ENCODE peak calls at places on chromosomes 16 and 17, in eight cellular contexts. P is IMR-90, X is pancreas, C is neural progenitor cell, V is prostate gland, J is heart right ventricle, R is Peyer's patch, U is thyroid gland. F is an unnamed sample. For H3K4me1, the result is how much of the 10 kb centered on the place peaks cover.

GRCh38 chr16:4017807-4018206 is 98.4 kb downstream of the ADCY9 start:
- DNase-seq in U (no peak), R (no peak), V (no peak), J (no peak), P (no peak), X (no peak), C (no peak), F (no peak)

GRCh38 chr16:24419709-24420108 is 119.7 kb upstream of the RBBP6 start:
- DNase-seq in J (no peak), V (no peak), C (no peak), R (no peak), P (no peak), X (no peak), U (no peak), F (peak)

GRCh38 chr16:15485175-15485574 is 50.8 kb downstream of the BMERB1 start:
- DNase-seq in R (no peak), C (no peak), V (no peak), P (no peak), U (no peak), X (no peak), J (no peak), F (no peak)

GRCh38 chr17:3308603-3309002 is 10.4 kb upstream of the OR3A1 start:
- DNase-seq in P (no peak), J (no peak), X (no peak), C (no peak), U (no peak), R (no peak), V (no peak), F (peak)

GRCh38 chr17:40588557-40588956 is 23.3 kb upstream of the CCR7 start:
- DNase-seq in X (no peak), U (no peak), P (no peak), V (no peak), J (no peak), C (no peak), R (no peak), F (peak)

GRCh38 chr16:86016201-86016965 is 117.4 kb downstream of the IRF8 start:
- DNase-seq in P (peak), C (peak), R (peak), V (peak), X (peak), U (peak), J (no peak), F (peak)

GRCh38 chr17:39139137-39139516 is 12.3 kb downstream of the PLXDC1 start:
- DNase-seq in P (peak), U (no peak), X (no peak), R (no peak), J (no peak), C (no peak), V (no peak), F (no peak)

GRCh38 chr17:57619061-57619937 is 125.8 kb downstream of the CCDC182 start:
- DNase-seq in P (peak), R (no peak), C (no peak), J (no peak), V (no peak), U (no peak), X (no peak), F (no peak)

GRCh38 chr16:85327731-85328664 is 215.7 kb upstream of the CIBAR2 start:
- DNase-seq in P (no peak), C (peak), R (no peak), V (no peak), X (no peak), U (peak), J (no peak), F (peak)

DNA sequence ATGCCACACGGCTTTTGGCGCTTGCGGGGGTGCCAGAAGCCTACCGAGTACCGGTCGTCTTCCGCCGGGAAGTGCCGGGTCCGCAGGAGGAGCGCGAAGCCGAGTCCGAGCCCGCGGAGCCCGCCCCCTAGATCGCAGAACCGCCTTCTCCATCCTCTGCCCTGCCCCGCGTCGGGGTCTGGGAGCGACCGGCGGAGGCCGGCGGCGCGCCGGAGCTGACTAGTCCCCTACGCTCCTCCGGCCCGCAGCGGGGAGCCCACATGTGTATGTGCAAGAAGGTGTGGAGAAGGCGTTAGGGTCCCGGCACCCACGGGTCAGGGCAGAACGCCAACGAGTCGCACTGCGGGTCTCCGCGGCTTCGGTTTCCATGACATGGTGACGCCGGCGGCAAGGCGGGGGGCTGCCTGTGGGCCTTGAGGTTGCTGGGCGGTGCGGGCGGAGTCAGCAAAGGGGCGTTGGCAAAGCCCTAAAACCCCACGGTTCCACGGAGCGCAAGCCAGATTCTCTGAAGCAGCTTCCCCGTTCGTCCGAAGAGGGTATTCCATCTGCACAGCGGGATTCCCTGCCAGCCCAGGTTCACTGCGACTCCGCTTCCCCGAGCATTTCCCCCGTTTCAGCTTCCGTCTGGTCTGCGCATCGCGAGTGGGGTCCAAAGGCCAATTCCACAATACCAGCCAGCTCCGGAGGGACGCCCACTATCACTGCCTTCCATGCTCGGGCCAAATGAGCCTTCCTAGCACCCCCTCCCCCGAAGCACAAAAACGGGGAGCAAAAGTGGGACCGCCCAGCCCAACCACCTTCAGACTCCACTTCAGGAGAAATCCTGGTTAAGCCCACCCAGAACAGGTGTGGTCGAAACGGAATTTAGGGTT is 2.3 kb upstream of the LHX1 start:
- DNase-seq in P (no peak), X (no peak), C (peak), J (no peak), V (no peak), U (no peak), R (no peak), F (peak)
- H3K4me1 ChIP-seq in P (under half), X (under half), C (half or more), J (half or more), V (under half), U (half or more), R (under half), F (under half)

DNA sequence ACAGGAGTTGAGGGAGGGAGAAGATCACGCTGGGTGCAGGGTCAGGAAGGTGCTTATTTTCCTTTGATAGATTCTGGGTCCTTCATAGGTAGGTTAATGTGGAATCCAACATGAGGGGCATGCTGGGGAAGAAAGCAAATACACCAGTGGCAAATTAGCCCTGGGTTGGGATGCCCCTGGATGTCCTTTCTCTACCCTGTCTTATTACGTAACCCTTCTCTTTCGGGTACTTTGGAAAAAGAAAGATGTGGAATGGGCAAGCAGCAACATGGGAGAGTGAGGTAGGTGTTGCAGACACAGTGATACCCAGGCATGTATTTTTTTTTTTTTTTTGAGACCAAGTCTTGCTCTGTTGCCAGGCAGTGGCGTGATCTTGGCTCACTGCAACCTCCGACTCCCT is 9.1 kb downstream of the SLC7A6 start:
- DNase-seq in C (no peak), J (no peak), P (no peak), U (no peak), V (no peak), X (no peak), R (no peak), F (no peak)
- H3K4me1 ChIP-seq in C (under half), J (under half), P (under half), U (half or more), V (under half), X (under half), R (under half), F (under half)

GRCh38 chr17:49646391-49647255 is 31.3 kb downstream of the SPOP start:
- DNase-seq in V (no peak), J (no peak), U (peak), P (peak), R (no peak), X (no peak), C (no peak), F (peak)

GRCh38 chr17:49645654-49646053 is 32.2 kb downstream of the SPOP start:
- DNase-seq in P (no peak), R (no peak), C (no peak), X (no peak), J (no peak), V (no peak), U (no peak), F (no peak)

GRCh38 chr17:49647256-49647585 is 30.7 kb downstream of the SPOP start:
- DNase-seq in J (no peak), X (no peak), C (no peak), U (no peak), V (no peak), P (no peak), R (no peak), F (no peak)
- H3K4me1 ChIP-seq in J (half or more), X (under half), C (under half), U (half or more), V (under half), P (under half), R (under half), F (under half)

DNA sequence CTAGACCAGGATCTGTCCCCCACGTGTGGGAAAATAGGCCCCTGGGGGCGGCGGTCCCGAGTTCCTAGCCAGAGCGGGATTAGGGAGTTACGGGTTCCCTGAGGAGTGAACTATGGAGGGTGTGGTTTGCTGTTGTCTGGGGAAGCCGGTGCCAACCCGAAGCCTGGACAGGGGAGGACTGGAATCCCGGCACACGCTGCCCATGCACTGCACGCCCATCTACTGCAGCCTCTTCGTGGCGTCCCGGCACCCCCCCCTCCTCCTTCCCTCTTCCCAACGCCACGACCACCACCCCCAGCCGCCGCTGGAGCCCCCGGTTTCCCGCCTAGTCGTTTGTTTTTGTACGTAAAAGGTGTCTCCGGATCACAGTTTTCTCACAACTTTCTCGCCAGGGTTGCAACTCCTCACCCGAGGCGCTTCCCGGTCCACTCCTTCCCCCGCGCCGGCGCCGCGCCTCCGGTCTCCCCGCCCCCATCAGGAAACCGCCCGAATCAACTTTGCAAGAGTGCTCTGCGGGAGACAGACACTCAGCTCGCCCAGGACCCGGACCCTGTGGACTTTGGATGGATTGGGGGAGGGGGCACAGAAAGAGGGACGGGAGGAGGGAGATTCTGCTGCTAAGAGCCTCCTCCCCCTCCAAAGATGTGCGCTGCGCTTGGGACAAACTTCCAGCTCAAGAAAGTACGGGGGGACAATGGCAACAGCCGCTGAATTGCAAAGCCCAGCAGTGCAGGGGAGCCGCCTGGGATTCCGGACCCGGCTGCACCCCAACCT is 1.4 kb upstream of the LHX1 start:
- DNase-seq in J (no peak), P (no peak), U (no peak), C (peak), V (no peak), R (no peak), X (no peak), F (peak)
- H3K4me1 ChIP-seq in J (half or more), P (under half), U (half or more), C (half or more), V (under half), R (under half), X (under half), F (under half)

GRCh38 chr17:64200080-64201042 is 62.7 kb downstream of the TEX2 start:
- DNase-seq in J (no peak), V (no peak), U (no peak), R (no peak), P (peak), C (no peak), X (no peak), F (no peak)

GRCh38 chr17:64196626-64197025 is 66.4 kb downstream of the TEX2 start:
- DNase-seq in X (no peak), P (peak), U (no peak), R (no peak), V (no peak), C (no peak), J (no peak), F (no peak)

GRCh38 chr17:64203630-64204029 is 59.4 kb downstream of the TEX2 start:
- DNase-seq in C (no peak), J (no peak), V (no peak), U (no peak), X (no peak), P (no peak), R (no peak), F (no peak)

GRCh38 chr17:64202683-64203430 is 60.2 kb downstream of the TEX2 start:
- DNase-seq in X (no peak), P (peak), R (no peak), C (peak), J (no peak), U (no peak), V (no peak), F (no peak)

DNA sequence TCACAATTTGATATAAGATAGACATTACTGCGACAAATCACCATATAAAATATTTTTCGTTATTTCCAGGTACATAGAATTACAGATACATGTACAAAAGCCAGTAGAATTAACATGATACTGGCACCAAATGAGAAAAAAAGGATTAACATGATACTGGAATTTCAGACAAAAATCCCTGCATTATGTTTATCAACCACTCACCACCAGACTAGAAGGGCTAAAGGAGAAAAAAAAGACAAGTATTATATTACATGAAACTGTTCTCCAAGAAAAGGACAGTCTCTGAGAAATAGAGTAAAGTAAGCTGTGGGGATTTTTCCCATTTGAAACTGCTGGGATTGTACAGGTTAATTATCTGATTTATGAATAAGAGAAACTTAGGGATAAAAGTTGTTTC is 64.3 kb downstream of the TEX2 start:
- DNase-seq in J (no peak), C (no peak), R (no peak), U (no peak), P (no peak), X (no peak), V (no peak), F (no peak)
- H3K4me1 ChIP-seq in J (under half), C (under half), R (under half), U (under half), P (under half), X (under half), V (under half), F (under half)

F was measured in endodermal cell.